ENCODE peak calls at places on chromosomes 4 and X, in four cellular contexts. I is iris pigment epithelial cell, J is erythroblast, S is fibroblast of the aortic adventitia. W is an unnamed sample.

GRCh38 chr4:61532324-61532723 is 332.2 kb downstream of the ADGRL3 start:
- DNase-seq in I (no peak), J (no peak), S (peak; percentile 7), W (peak; percentile 2)

GRCh38 chr4:136650541-136651277 is 881.6 kb downstream of the PCDH18 start:
- DNase-seq in I (peak; percentile 65), J (no peak), S (no peak), W (peak; percentile 90)

GRCh38 chr4:85147481-85148076 is 181.1 kb upstream of the WDFY3 start:
- DNase-seq in I (peak; percentile 77), J (peak; percentile 49), S (peak; percentile 79), W (peak; percentile 71)

GRCh38 chrX:14015941-14016340 is 13.8 kb downstream of the GEMIN8 start:
- DNase-seq in I (peak; percentile 75), J (no peak), S (peak; percentile 9), W (no peak)

GRCh38 chr4:88341227-88342192 is 37.1 kb upstream of the HERC6 start:
- DNase-seq in I (peak; percentile 97), J (no peak), S (peak; percentile 95), W (peak; percentile 44)

GRCh38 chr4:156977435-156978160 is 6.0 kb upstream of the PDGFC start:
- DNase-seq in I (peak; percentile 97), J (no peak), S (peak; percentile 77), W (no peak)

GRCh38 chrX:41275661-41276609 is 58.0 kb upstream of the DDX3X start:
- DNase-seq in I (peak; percentile 44), J (peak; percentile 56), S (peak; percentile 65), W (peak; percentile 65)

GRCh38 chr4:177177446-177178160 is 132.1 kb upstream of the NEIL3 start:
- DNase-seq in I (peak; percentile 69), J (no peak), S (peak; percentile 88), W (no peak)

GRCh38 chrX:119753639-119754257 is 4.6 kb upstream of the SOWAHD start:
- DNase-seq in I (peak; percentile 36), J (peak; percentile 64), S (peak; percentile 47), W (peak; percentile 28)

GRCh38 chr4:1725521-1725920 is 4.2 kb downstream of the TACC3 start:
- DNase-seq in I (no peak), J (no peak), S (no peak), W (no peak)

GRCh38 chrX:151697537-151697936 is 2.3 kb downstream of the PRRG3 start:
- DNase-seq in I (peak; percentile 3), J (no peak), S (peak; percentile 88), W (no peak)

GRCh38 chr4:154033921-154034320 is 245.0 kb upstream of the SFRP2 start:
- DNase-seq in I (no peak), J (no peak), S (no peak), W (no peak)

GRCh38 chrX:107574711-107575110 is 53.6 kb upstream of the PRPS1 start:
- DNase-seq in I (peak; percentile 59), J (no peak), S (peak; percentile 48), W (no peak)

GRCh38 chrX:19885732-19886131 is 1.7 kb downstream of the SH3KBP1 start:
- DNase-seq in I (no peak), J (peak; percentile 18), S (no peak), W (no peak)

W was measured in NCI-H345.